ENCODE peak calls at places on chromosome 17, in eight cellular contexts. I is CD4-positive, alpha-beta T cell; P is heart left ventricle; L is CD8-positive, alpha-beta T cell; U is AG09309; G is BJ; D is progenitor cell of endocrine pancreas; W is OCI-LY7. E is an unnamed sample.

GRCh38 chr17:69819316-69820087 is 255.5 kb upstream of the KCNJ16 start:
- DNase-seq in I (no peak), P (no peak), L (no peak), U (no peak), G (peak; percentile 16), D (no peak), W (no peak), E (no peak)

GRCh38 chr17:2194778-2195417 is 108.7 kb downstream of the SMG6 start:
- DNase-seq in I (no peak), P (no peak), L (no peak), U (no peak), G (no peak), D (no peak), W (no peak), E (no peak)

GRCh38 chr17:14715531-14715930 is 414.6 kb downstream of the HS3ST3B1 start:
- DNase-seq in I (no peak), P (no peak), L (no peak), U (no peak), G (no peak), D (no peak), W (no peak), E (no peak)

GRCh38 chr17:82175166-82175565 is 37.5 kb downstream of the CCDC57 start:
- DNase-seq in I (no peak), P (peak; percentile 38), L (no peak), U (no peak), G (no peak), D (no peak), W (no peak), E (no peak)

GRCh38 chr17:2814499-2815341 is 18.5 kb downstream of the RAP1GAP2 start:
- DNase-seq in I (peak; percentile 98), P (no peak), L (peak; percentile 96), U (no peak), G (no peak), D (no peak), W (peak; percentile 89), E (peak; percentile 51)

GRCh38 chr17:78546476-78546875 is 30.7 kb downstream of the DNAH17 start:
- DNase-seq in I (no peak), P (no peak), L (no peak), U (no peak), G (no peak), D (no peak), W (no peak), E (no peak)

GRCh38 chr17:78179372-78179771 is 7.5 kb downstream of the TK1 start:
- DNase-seq in I (no peak), P (no peak), L (no peak), U (peak; percentile 13), G (no peak), D (no peak), W (no peak), E (no peak)

GRCh38 chr17:16106161-16106891 is 106.7 kb downstream of the TTC19 start:
- DNase-seq in I (no peak), P (no peak), L (no peak), U (peak; percentile 1), G (no peak), D (no peak), W (no peak), E (no peak)

GRCh38 chr17:42122371-42123303 is at the start of gene HSPB9:
- DNase-seq in I (no peak), P (peak; percentile 77), L (no peak), U (no peak), G (no peak), D (no peak), W (no peak), E (no peak)

GRCh38 chr17:73232587-73233373 is 28.9 kb downstream of the CPSF4L start:
- DNase-seq in I (no peak), P (no peak), L (peak; percentile 30), U (no peak), G (no peak), D (no peak), W (peak; percentile 58), E (peak; percentile 56)

GRCh38 chr17:48326311-48326710 is 103.7 kb downstream of the SKAP1 start:
- DNase-seq in I (no peak), P (no peak), L (no peak), U (no peak), G (no peak), D (no peak), W (no peak), E (no peak)
- TF ChIP-seq CTCF in I (no peak), P (no peak), L (no peak), U (no peak), G (no peak), D (no peak), W (no peak), E (no peak)

GRCh38 chr17:74862108-74862901 is 2.6 kb upstream of the GRIN2C start:
- DNase-seq in I (peak; percentile 63), P (peak; percentile 85), L (peak; percentile 74), U (no peak), G (no peak), D (peak; percentile 81), W (peak; percentile 86), E (peak; percentile 83)
- TF ChIP-seq CTCF in I (peak; percentile 56), P (peak; percentile 65), L (peak; percentile 58), U (peak; percentile 79), G (peak; percentile 77), D (peak; percentile 82), W (peak; percentile 97), E (peak; percentile 73)

GRCh38 chr17:62626719-62627218 is 701 bp upstream of the MRC2 start:
- DNase-seq in I (no peak), P (no peak), L (no peak), U (peak; percentile 76), G (no peak), D (peak; percentile 39), W (no peak), E (no peak)
- TF ChIP-seq CTCF in I (no peak), P (no peak), L (no peak), U (no peak), G (no peak), D (no peak), W (no peak), E (no peak)

GRCh38 chr17:62757518-62757951 is 50.6 kb downstream of the MARCHF10 start:
- DNase-seq in I (no peak), P (no peak), L (no peak), U (no peak), G (no peak), D (no peak), W (no peak), E (no peak)

GRCh38 chr17:62753562-62753961 is 54.6 kb downstream of the MARCHF10 start:
- DNase-seq in I (no peak), P (no peak), L (no peak), U (no peak), G (no peak), D (no peak), W (no peak), E (no peak)

GRCh38 chr17:62756198-62756597 is 51.9 kb downstream of the MARCHF10 start:
- DNase-seq in I (no peak), P (no peak), L (no peak), U (no peak), G (no peak), D (no peak), W (no peak), E (no peak)

GRCh38 chr17:62754696-62755095 is 53.4 kb downstream of the MARCHF10 start:
- DNase-seq in I (no peak), P (no peak), L (no peak), U (no peak), G (no peak), D (no peak), W (no peak), E (no peak)

DNA sequence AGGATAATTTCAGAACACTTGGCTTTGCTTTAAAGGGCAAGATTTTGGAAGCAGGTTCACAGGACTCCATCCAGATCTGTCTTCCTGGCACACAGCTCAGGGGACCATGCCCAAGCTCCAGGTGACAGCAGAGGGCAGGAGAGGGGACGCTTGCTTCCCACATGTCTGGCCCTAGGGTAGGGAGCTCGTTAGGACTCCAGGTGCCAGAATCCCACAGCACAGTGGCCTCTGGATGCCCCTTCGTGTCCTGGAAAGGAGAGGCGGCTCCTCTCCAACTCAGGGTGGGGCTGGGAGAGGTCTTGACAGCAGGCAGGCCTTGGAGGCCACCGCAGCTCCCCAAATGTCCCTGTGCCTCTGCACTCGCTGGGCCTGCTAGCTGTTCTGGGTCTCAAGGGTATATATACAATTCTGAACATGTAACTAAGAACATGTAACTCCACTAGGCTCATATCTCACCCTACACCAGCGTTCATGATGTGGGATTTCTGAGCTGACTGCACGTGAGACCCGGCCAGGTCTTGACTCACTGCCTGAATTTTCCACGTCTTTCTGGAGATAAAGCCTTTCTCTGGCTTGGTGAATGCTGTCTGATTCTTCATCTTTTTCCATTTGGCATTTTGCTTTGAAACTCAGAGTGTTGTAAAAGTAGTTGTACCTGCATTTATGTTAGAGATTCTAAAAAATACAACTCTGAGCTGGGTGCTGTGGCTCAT is 52.8 kb downstream of the MARCHF10 start:
- DNase-seq in I (no peak), P (no peak), L (no peak), U (no peak), G (no peak), D (no peak), W (no peak), E (no peak)
- TF ChIP-seq CTCF in I (no peak), P (no peak), L (no peak), U (no peak), G (no peak), D (no peak), W (no peak), E (no peak)

GRCh38 chr17:880871-881269 is 98.7 kb downstream of the NXN start:
- DNase-seq in I (no peak), P (no peak), L (no peak), U (no peak), G (no peak), D (no peak), W (no peak), E (no peak)

GRCh38 chr17:876272-876671 is 94.1 kb downstream of the MRM3 start:
- DNase-seq in I (peak; percentile 26), P (no peak), L (peak; percentile 13), U (no peak), G (no peak), D (no peak), W (no peak), E (peak; percentile 65)

GRCh38 chr17:882827-883585 is 96.6 kb downstream of the NXN start:
- DNase-seq in I (no peak), P (peak; percentile 69), L (no peak), U (no peak), G (no peak), D (no peak), W (no peak), E (no peak)

GRCh38 chr17:880074-880870 is 98.1 kb downstream of the MRM3 start:
- DNase-seq in I (no peak), P (no peak), L (no peak), U (no peak), G (no peak), D (no peak), W (no peak), E (no peak)

DNA sequence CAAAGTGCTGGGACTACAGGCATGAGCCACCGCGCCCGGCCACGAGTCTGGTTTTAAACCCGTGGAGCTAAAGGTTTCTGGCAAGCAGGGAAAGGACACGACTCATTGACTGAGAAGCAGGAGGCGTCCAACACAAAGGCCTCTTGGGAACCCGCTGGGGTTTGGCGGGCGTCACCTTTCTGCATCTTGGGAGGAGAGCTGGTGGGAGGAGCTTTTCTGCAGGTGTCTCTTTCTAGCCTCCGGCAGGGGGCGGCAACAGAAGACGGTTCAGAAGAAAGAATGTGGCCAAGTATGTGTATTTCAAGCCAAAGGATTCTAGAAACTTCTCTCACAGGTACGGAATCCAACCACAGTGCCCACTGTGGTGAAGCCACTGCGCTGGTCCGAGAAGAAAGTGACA is 97.4 kb downstream of the MRM3 start:
- DNase-seq in I (peak; percentile 61), P (peak; percentile 86), L (peak; percentile 67), U (no peak), G (no peak), D (peak; percentile 19), W (peak; percentile 70), E (peak; percentile 81)
- TF ChIP-seq CTCF in I (peak; percentile 69), P (peak; percentile 62), L (peak; percentile 56), U (peak; percentile 60), G (peak; percentile 45), D (peak; percentile 55), W (peak; percentile 71), E (peak; percentile 39)